ENCODE peak calls at places on chromosomes 11 and 22, in eight cellular contexts. Z, C, D, O, K, H, J and I are unnamed samples.

GRCh38 chr22:43066134-43066533 is 23.1 kb downstream of the TTLL1 start:
- DNase-seq in Z (no peak), C (no peak), D (no peak), O (no peak), K (no peak), H (no peak), J (no peak), I (no peak)

GRCh38 chr11:43579171-43579918 is 101.2 kb upstream of the HSD17B12 start:
- DNase-seq in Z (peak; percentile 64), C (peak; percentile 25), D (no peak), O (no peak), K (no peak), H (no peak), J (no peak), I (no peak)

GRCh38 chr11:2303627-2304155 is 1.9 kb downstream of the TSPAN32 start:
- DNase-seq in Z (no peak), C (no peak), D (no peak), O (no peak), K (no peak), H (no peak), J (no peak), I (no peak)

GRCh38 chr11:112540261-112540660 is 279.6 kb upstream of the PLET1 start:
- DNase-seq in Z (no peak), C (no peak), D (no peak), O (no peak), K (no peak), H (no peak), J (no peak), I (no peak)

GRCh38 chr11:33258631-33259184 is 1.5 kb downstream of the HIPK3 start:
- DNase-seq in Z (no peak), C (no peak), D (peak; percentile 37), O (no peak), K (peak; percentile 45), H (peak; percentile 53), J (no peak), I (no peak)

GRCh38 chr22:44821741-44822425 is 69.5 kb downstream of the ARHGAP8 start:
- DNase-seq in Z (no peak), C (no peak), D (no peak), O (no peak), K (no peak), H (no peak), J (no peak), I (no peak)

GRCh38 chr11:7605544-7605943 is 67.8 kb downstream of the CYB5R2 start:
- DNase-seq in Z (peak; percentile 36), C (no peak), D (peak; percentile 15), O (no peak), K (no peak), H (no peak), J (no peak), I (no peak)

GRCh38 chr11:128210148-128210940 is 377.0 kb downstream of the ETS1 start:
- DNase-seq in Z (peak; percentile 77), C (no peak), D (peak; percentile 91), O (no peak), K (peak; percentile 99), H (no peak), J (no peak), I (no peak)

GRCh38 chr22:20101638-20102037 is 14.3 kb upstream of the RANBP1 start:
- DNase-seq in Z (no peak), C (no peak), D (no peak), O (no peak), K (no peak), H (no peak), J (no peak), I (no peak)

GRCh38 chr11:65915821-65916251 is 3.0 kb downstream of the C11orf68 start:
- DNase-seq in Z (no peak), C (no peak), D (peak; percentile 99), O (no peak), K (peak; percentile 92), H (no peak), J (no peak), I (no peak)

GRCh38 chr11:22343411-22344032 is 5.3 kb downstream of the SLC17A6 start:
- DNase-seq in Z (peak; percentile 55), C (no peak), D (no peak), O (no peak), K (no peak), H (no peak), J (no peak), I (no peak)

GRCh38 chr22:25622011-25622410 is 57.5 kb downstream of the GRK3 start:
- DNase-seq in Z (no peak), C (no peak), D (no peak), O (no peak), K (no peak), H (no peak), J (no peak), I (no peak)

GRCh38 chr22:49997932-49998717 is 14.4 kb downstream of the IL17REL start:
- DNase-seq in Z (no peak), C (no peak), D (no peak), O (no peak), K (no peak), H (no peak), J (no peak), I (peak; percentile 7)

GRCh38 chr22:30212996-30213441 is 33.5 kb downstream of the LIF start:
- DNase-seq in Z (no peak), C (no peak), D (no peak), O (no peak), K (no peak), H (no peak), J (no peak), I (no peak)

GRCh38 chr22:39236321-39237275 is 8.2 kb downstream of the PDGFB start:
- DNase-seq in Z (peak; percentile 46), C (peak; percentile 60), D (no peak), O (peak; percentile 30), K (no peak), H (peak; percentile 13), J (peak; percentile 46), I (no peak)

GRCh38 chr22:49152146-49152929 is 675.3 kb downstream of the BRD1 start:
- DNase-seq in Z (no peak), C (no peak), D (no peak), O (no peak), K (no peak), H (no peak), J (no peak), I (no peak)

GRCh38 chr11:82765466-82766034 is 31.9 kb upstream of the FAM181B start:
- DNase-seq in Z (no peak), C (peak; percentile 1), D (no peak), O (no peak), K (no peak), H (no peak), J (no peak), I (no peak)

GRCh38 chr22:39303358-39303757 is 16.1 kb downstream of the RPL3 start:
- DNase-seq in Z (no peak), C (no peak), D (no peak), O (no peak), K (no peak), H (no peak), J (no peak), I (no peak)

GRCh38 chr11:59658036-59658435 is 10.8 kb downstream of the PATL1 start:
- DNase-seq in Z (no peak), C (no peak), D (no peak), O (no peak), K (no peak), H (no peak), J (no peak), I (no peak)

GRCh38 chr11:43933608-43934358 is 8.7 kb upstream of the C11orf96 start:
- DNase-seq in Z (peak; percentile 42), C (no peak), D (no peak), O (no peak), K (no peak), H (no peak), J (no peak), I (no peak)

GRCh38 chr11:77197626-77198320 is 69.7 kb downstream of the MYO7A start:
- DNase-seq in Z (no peak), C (no peak), D (no peak), O (no peak), K (no peak), H (no peak), J (no peak), I (no peak)

GRCh38 chr22:40479887-40480538 is 109.6 kb downstream of the SGSM3 start:
- DNase-seq in Z (no peak), C (no peak), D (no peak), O (no peak), K (no peak), H (no peak), J (no peak), I (no peak)

GRCh38 chr11:118060081-118060661 is 16.7 kb upstream of the TMPRSS4 start:
- DNase-seq in Z (no peak), C (no peak), D (no peak), O (no peak), K (no peak), H (no peak), J (no peak), I (no peak)

GRCh38 chr22:47148510-47148909 is 386.1 kb downstream of the TBC1D22A start:
- DNase-seq in Z (no peak), C (no peak), D (no peak), O (no peak), K (no peak), H (no peak), J (no peak), I (no peak)

GRCh38 chr22:44578115-44578457 is 80.1 kb upstream of the RTL6 start:
- DNase-seq in Z (no peak), C (no peak), D (no peak), O (no peak), K (no peak), H (no peak), J (no peak), I (no peak)